ENCODE peak calls at places on chromosomes 2 and 18, in seven cellular contexts. Q, T, L, K, Y, A and B are unnamed samples.

GRCh38 chr2:85662899-85663683 is 4.9 kb downstream of the SFTPB start:
- DNase-seq in Q (no peak), T (no peak), L (no peak), K (peak; percentile 89), Y (no peak), A (peak; percentile 73), B (no peak)

GRCh38 chr2:215835641-215836040 is 177.7 kb downstream of the MREG start:
- DNase-seq in Q (no peak), T (no peak), L (no peak), K (no peak), Y (no peak), A (no peak), B (no peak)

GRCh38 chr2:160803881-160804280 is 310.3 kb upstream of the RBMS1 start:
- DNase-seq in Q (no peak), T (no peak), L (no peak), K (no peak), Y (no peak), A (no peak), B (no peak)

GRCh38 chr2:234179031-234179363 is 128.5 kb downstream of the SPP2 start:
- DNase-seq in Q (no peak), T (no peak), L (no peak), K (no peak), Y (no peak), A (no peak), B (no peak)

GRCh38 chr2:133421516-133422324 is 146.5 kb downstream of the NCKAP5 start:
- DNase-seq in Q (peak; percentile 12), T (no peak), L (peak; percentile 29), K (peak; percentile 61), Y (peak; percentile 57), A (no peak), B (no peak)

GRCh38 chr18:60053747-60054304 is 154.0 kb downstream of the PMAIP1 start:
- DNase-seq in Q (peak; percentile 30), T (no peak), L (no peak), K (peak; percentile 93), Y (no peak), A (no peak), B (no peak)

GRCh38 chr2:112024246-112024645 is 30.8 kb upstream of the TMEM87B start:
- DNase-seq in Q (no peak), T (no peak), L (no peak), K (no peak), Y (no peak), A (no peak), B (no peak)

GRCh38 chr18:59696311-59697235 is 650 bp downstream of the CCBE1 start:
- DNase-seq in Q (peak; percentile 81), T (no peak), L (peak; percentile 34), K (peak; percentile 67), Y (peak; percentile 50), A (no peak), B (no peak)

GRCh38 chr18:76494181-76494540 is 881 bp downstream of the ZNF516 start:
- DNase-seq in Q (peak; percentile 63), T (peak; percentile 70), L (peak; percentile 58), K (peak; percentile 41), Y (peak; percentile 63), A (peak; percentile 47), B (no peak)

GRCh38 chr2:225497175-225497574 is 97.7 kb downstream of the NYAP2 start:
- DNase-seq in Q (peak; percentile 55), T (no peak), L (no peak), K (no peak), Y (no peak), A (no peak), B (no peak)

GRCh38 chr2:20317198-20317597 is 33.4 kb downstream of the PUM2 start:
- DNase-seq in Q (no peak), T (no peak), L (no peak), K (no peak), Y (no peak), A (no peak), B (no peak)

GRCh38 chr2:215727507-215728503 is 285.5 kb downstream of the MREG start:
- DNase-seq in Q (no peak), T (no peak), L (no peak), K (no peak), Y (no peak), A (no peak), B (no peak)

GRCh38 chr2:172220111-172220510 is 117.4 kb upstream of the DLX2 start:
- DNase-seq in Q (no peak), T (no peak), L (no peak), K (no peak), Y (no peak), A (no peak), B (no peak)

GRCh38 chr18:23450022-23450421 is 3.1 kb upstream of the RIOK3 start:
- DNase-seq in Q (no peak), T (no peak), L (no peak), K (no peak), Y (no peak), A (no peak), B (no peak)

GRCh38 chr2:173785813-173786212 is 179.4 kb downstream of the SP3 start:
- DNase-seq in Q (no peak), T (no peak), L (no peak), K (no peak), Y (no peak), A (no peak), B (no peak)

GRCh38 chr2:196170202-196170680 is 1.1 kb downstream of the STK17B start:
- DNase-seq in Q (peak; percentile 20), T (no peak), L (no peak), K (peak; percentile 79), Y (no peak), A (peak; percentile 41), B (no peak)

GRCh38 chr2:66575625-66576371 is 140.9 kb downstream of the MEIS1 start:
- DNase-seq in Q (peak; percentile 61), T (peak; percentile 56), L (peak; percentile 36), K (peak; percentile 47), Y (peak; percentile 54), A (no peak), B (peak; percentile 71)
- TF ChIP-seq CTCF in Q (peak; percentile 12), T (no peak), L (no peak), K (no peak), Y (no peak), A (no peak), B (no peak)

GRCh38 chr2:52386433-52386832 is 1354.5 kb upstream of the NRXN1 start:
- DNase-seq in Q (no peak), T (no peak), L (no peak), K (no peak), Y (no peak), A (no peak), B (no peak)
- TF ChIP-seq CTCF in Q (no peak), T (no peak), L (no peak), K (no peak), Y (no peak), A (no peak), B (no peak)

GRCh38 chr2:10482979-10483378 is 34.9 kb upstream of the ODC1 start:
- DNase-seq in Q (no peak), T (no peak), L (no peak), K (no peak), Y (no peak), A (no peak), B (no peak)
- TF ChIP-seq CTCF in Q (no peak), T (no peak), L (no peak), K (no peak), Y (no peak), A (no peak), B (no peak)

DNA sequence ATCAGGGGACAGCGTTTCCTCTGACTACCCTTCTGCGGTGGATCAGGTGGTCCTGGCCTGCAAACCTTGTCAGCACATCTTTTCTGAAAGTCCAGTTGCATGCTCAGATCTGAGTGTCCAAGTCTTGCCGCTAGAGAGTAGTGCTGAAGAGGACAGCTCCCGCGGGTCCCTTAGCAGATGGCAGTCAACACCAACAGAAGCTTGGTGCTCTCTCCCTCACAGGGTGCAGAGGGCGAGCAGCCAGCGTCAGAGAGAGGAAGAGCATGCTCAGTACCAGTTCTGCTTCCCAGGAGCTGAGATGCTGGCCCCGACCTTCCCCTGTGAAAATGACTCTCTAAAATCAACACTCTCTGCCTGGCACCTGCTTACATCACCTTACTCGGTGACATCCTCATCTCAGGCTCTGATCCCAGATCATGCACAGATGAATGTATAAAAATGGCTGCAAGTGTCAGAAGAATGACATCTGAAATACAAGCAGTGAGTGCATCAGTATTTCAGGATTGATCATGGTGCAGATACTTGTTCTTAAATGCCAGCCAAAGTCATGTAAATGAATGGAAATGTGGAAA is 86.0 kb upstream of the TWIST2 start:
- DNase-seq in Q (peak; percentile 58), T (no peak), L (no peak), K (peak; percentile 28), Y (no peak), A (no peak), B (no peak)
- TF ChIP-seq CTCF in Q (no peak), T (no peak), L (no peak), K (no peak), Y (no peak), A (no peak), B (no peak)